ENCODE peak calls at places on chromosome 3, in four cellular contexts. T is OCI-LY7, L is right atrium auricular region, Y is fibroblast of lung. S is an unnamed sample.

GRCh38 chr3:159840900-159841299 is 147.7 kb upstream of the IL12A start:
- DNase-seq in T (no peak), L (no peak), Y (no peak), S (no peak)

GRCh38 chr3:122310361-122310760 is 14.7 kb upstream of the CSTA start:
- DNase-seq in T (no peak), L (no peak), Y (no peak), S (no peak)

GRCh38 chr3:159239054-159239453 is 437.2 kb downstream of the MFSD1 start:
- DNase-seq in T (no peak), L (no peak), Y (peak), S (no peak)

GRCh38 chr3:12372762-12373280 is 84.0 kb downstream of the PPARG start:
- DNase-seq in T (no peak), L (no peak), Y (no peak), S (no peak)

GRCh38 chr3:32613183-32613582 is 42.5 kb upstream of the DYNC1LI1 start:
- DNase-seq in T (no peak), L (no peak), Y (no peak), S (no peak)

GRCh38 chr3:67459796-67460195 is 194.6 kb downstream of the SUCLG2 start:
- DNase-seq in T (no peak), L (no peak), Y (peak), S (no peak)

GRCh38 chr3:77411990-77412389 is 372.1 kb downstream of the ROBO2 start:
- DNase-seq in T (no peak), L (no peak), Y (peak), S (no peak)

GRCh38 chr3:197394464-197395321 is 96.3 kb upstream of the DLG1 start:
- DNase-seq in T (no peak), L (peak), Y (peak), S (no peak)

GRCh38 chr3:151501171-151501790 is 40.4 kb upstream of the IGSF10 start:
- DNase-seq in T (no peak), L (no peak), Y (no peak), S (no peak)

GRCh38 chr3:46881819-46882376 is 4.4 kb downstream of the PTH1R start:
- DNase-seq in T (no peak), L (no peak), Y (peak), S (no peak)

GRCh38 chr3:40580494-40581091 is 55.8 kb downstream of the ZNF621 start:
- DNase-seq in T (peak), L (peak), Y (peak), S (peak)

GRCh38 chr3:42052132-42052866 is 38.9 kb upstream of the TRAK1 start:
- DNase-seq in T (no peak), L (peak), Y (peak), S (no peak)

GRCh38 chr3:40615110-40615915 is 90.6 kb downstream of the ZNF621 start:
- DNase-seq in T (no peak), L (no peak), Y (no peak), S (peak)

GRCh38 chr3:158105124-158105709 is 1.0 kb downstream of the SHOX2 start:
- DNase-seq in T (no peak), L (no peak), Y (no peak), S (no peak)

GRCh38 chr3:197376020-197376419 is 77.6 kb upstream of the DLG1 start:
- DNase-seq in T (no peak), L (no peak), Y (peak), S (no peak)

GRCh38 chr3:48990636-48991421 is 788 bp downstream of the P4HTM start:
- DNase-seq in T (peak), L (no peak), Y (peak), S (no peak)

GRCh38 chr3:85881833-85882393 is 923.1 kb downstream of the CADM2 start:
- DNase-seq in T (no peak), L (no peak), Y (no peak), S (no peak)

GRCh38 chr3:64932666-64933342 is 245.0 kb upstream of the ADAMTS9 start:
- DNase-seq in T (no peak), L (no peak), Y (no peak), S (no peak)

GRCh38 chr3:13850161-13850945 is 29.5 kb downstream of the WNT7A start:
- DNase-seq in T (no peak), L (no peak), Y (peak), S (no peak)

GRCh38 chr3:12442654-12443501 is 41.4 kb upstream of the TSEN2 start:
- DNase-seq in T (no peak), L (no peak), Y (peak), S (no peak)

GRCh38 chr3:158105710-158106438 is at the start of gene SHOX2:
- DNase-seq in T (peak), L (no peak), Y (peak), S (no peak)

GRCh38 chr3:46112984-46113383 is 85.7 kb upstream of the XCR1 start:
- DNase-seq in T (no peak), L (no peak), Y (no peak), S (no peak)

GRCh38 chr3:197891-198491 is 1.4 kb downstream of the CHL1 start:
- DNase-seq in T (no peak), L (no peak), Y (no peak), S (no peak)

DNA sequence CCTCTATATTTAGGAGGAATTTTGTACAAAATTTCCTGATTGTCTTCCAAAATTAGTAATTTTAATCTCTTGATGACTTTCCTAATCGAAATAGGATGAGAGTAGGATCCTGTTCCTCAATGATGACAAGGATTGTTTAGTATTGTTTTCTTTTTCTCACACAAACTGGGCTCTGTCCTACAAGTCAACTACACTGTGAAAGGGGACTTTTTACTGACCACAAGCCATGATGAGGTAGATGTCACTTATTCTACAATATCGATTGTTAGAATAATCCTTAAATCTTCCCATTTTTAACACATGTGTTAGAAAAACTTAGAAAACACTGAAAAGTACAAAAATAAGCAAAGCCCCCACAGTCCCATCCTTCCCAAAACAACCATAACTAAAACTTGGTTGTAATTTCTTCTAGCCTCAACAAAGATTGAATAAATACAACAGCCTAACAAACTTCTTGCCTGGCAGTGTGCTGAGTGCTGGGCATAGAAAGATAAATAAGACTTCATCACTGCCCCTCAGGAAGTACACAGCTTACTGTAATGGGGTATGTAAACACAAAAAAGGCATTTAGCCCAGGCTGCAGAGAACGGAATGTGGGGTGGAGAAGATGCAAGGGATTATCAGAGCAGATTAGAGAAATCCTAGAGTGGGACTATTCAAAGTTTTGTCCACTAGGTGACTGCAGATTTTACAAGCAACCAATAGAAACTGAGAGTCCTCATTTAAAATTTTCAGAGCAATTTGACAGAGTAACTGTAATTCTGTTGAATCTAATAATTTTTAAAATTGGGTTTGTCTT is 35.6 kb upstream of the TSC22D2 start:
- DNase-seq in T (peak), L (no peak), Y (peak), S (no peak)
- TF ChIP-seq CTCF in T (peak), L (peak), Y (no peak), S (peak)

GRCh38 chr3:55167586-55168317 is 239.9 kb upstream of the LRTM1 start:
- DNase-seq in T (no peak), L (no peak), Y (peak), S (no peak)

GRCh38 chr3:55165278-55165677 is 237.4 kb upstream of the LRTM1 start:
- DNase-seq in T (no peak), L (no peak), Y (peak), S (no peak)

GRCh38 chr3:55165704-55166103 is 237.8 kb upstream of the LRTM1 start:
- DNase-seq in T (no peak), L (no peak), Y (no peak), S (no peak)

GRCh38 chr3:55164876-55165275 is 237.0 kb upstream of the LRTM1 start:
- DNase-seq in T (no peak), L (no peak), Y (peak), S (no peak)

GRCh38 chr3:55166577-55167555 is 239.0 kb upstream of the LRTM1 start:
- DNase-seq in T (peak), L (no peak), Y (peak), S (no peak)
- TF ChIP-seq CTCF in T (no peak), L (no peak), Y (no peak), S (peak)

GRCh38 chr3:187044871-187045552 is 94.3 kb downstream of the RPL39L start:
- DNase-seq in T (no peak), L (no peak), Y (no peak), S (no peak)
- TF ChIP-seq CTCF in T (no peak), L (no peak), Y (no peak), S (no peak)

DNA sequence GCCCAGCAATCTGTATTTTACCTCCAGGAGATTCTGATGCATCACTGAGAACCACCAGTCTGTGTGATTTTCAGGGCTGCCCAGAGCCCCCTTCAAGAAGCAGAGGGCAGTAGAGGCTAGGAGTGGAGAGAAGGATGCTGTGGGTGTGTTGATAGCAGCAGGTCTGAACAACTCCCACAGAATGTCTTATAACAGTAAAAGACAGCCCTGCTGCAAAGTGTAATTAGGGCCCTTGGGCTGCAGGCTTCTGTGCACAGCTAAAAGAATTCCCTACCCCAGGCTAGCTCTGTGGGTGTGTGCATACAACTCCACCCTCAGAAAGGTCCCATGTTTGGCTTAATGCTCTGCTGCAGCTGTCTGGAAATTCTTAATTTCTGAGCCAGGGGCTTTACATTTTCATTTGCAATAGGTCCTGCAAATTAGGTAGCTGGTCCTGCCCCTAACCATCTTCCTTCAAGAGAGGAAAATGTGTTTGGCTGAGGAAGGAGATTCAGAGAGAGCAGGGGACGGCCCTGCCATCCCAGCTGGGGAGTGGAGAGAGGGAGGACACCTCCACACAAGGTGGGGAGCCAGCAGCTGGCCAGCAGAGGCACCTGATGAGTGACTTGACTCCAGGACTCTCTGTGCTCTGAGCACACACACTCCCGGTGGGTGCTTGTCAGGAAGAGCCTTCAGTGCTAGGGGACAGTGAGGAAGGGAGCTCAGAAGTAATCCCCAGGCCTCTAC is 43.3 kb upstream of the RAB6B start:
- DNase-seq in T (no peak), L (no peak), Y (peak), S (peak)
- TF ChIP-seq CTCF in T (no peak), L (peak), Y (no peak), S (peak)

GRCh38 chr3:25532763-25533162 is 104.7 kb downstream of the RARB start:
- DNase-seq in T (peak), L (no peak), Y (no peak), S (no peak)
- TF ChIP-seq CTCF in T (peak), L (peak), Y (peak), S (peak)

GRCh38 chr3:115164374-115165221 is 17.5 kb upstream of the ZBTB20 start:
- DNase-seq in T (no peak), L (no peak), Y (peak), S (no peak)

GRCh38 chr3:115165701-115166100 is 18.6 kb upstream of the ZBTB20 start:
- DNase-seq in T (no peak), L (no peak), Y (peak), S (no peak)

GRCh38 chr3:115165266-115165665 is 18.2 kb upstream of the ZBTB20 start:
- DNase-seq in T (no peak), L (no peak), Y (no peak), S (no peak)

GRCh38 chr3:115169808-115170207 is 22.7 kb upstream of the ZBTB20 start:
- DNase-seq in T (no peak), L (no peak), Y (no peak), S (no peak)
- TF ChIP-seq CTCF in T (peak), L (peak), Y (no peak), S (peak)

DNA sequence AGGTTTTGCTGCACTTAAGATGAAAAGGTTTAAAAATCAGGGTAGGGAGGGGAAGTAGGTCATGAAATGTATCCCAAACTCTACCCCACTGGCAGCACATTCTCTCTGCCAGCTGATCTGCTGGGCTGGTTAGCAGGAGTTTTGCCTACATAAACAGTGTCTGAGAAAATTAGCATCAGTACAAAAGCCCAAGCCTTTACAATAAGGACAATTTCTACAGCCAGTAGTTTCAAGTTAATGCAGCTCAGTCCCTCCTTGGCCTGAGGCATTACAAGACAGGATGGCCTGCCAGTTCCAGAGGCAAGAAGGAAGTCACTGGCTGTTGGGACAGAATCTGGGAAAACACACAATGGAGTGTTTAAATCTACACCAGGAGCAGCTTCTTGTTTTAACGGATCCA is 32.8 kb downstream of the NCEH1 start:
- DNase-seq in T (no peak), L (no peak), Y (peak), S (no peak)
- TF ChIP-seq CTCF in T (no peak), L (no peak), Y (no peak), S (no peak)

S was measured in osteocyte.